ENCODE peak calls at places on chromosomes 1 and 21, in five cellular contexts. A is HepG2, Y is K562, D is GM12878, B is H1. K is an unnamed sample. For H3K27me3, the result is how much of the 10 kb centered on the place peaks cover.

GRCh38 chr1:113978863-113979702 is at the start of gene OLFML3:
- DNase-seq in A (peak), Y (peak), D (peak), B (peak), K (peak)

GRCh38 chr1:1000357-1001056 is 610 bp upstream of the HES4 start:
- DNase-seq in A (peak), Y (peak), D (peak), B (no peak), K (peak)

GRCh38 chr1:64834734-64835133 is 89.9 kb downstream of the RAVER2 start:
- DNase-seq in A (no peak), Y (no peak), D (no peak), B (no peak), K (no peak)

GRCh38 chr1:222814536-222815366 is at the start of gene DISP1:
- DNase-seq in A (peak), Y (peak), D (peak), B (no peak), K (peak)

GRCh38 chr1:159936284-159936904 is 9.0 kb downstream of the IGSF9 start:
- DNase-seq in A (peak), Y (peak), D (no peak), B (no peak), K (peak)

GRCh38 chr1:155173478-155174333 is at the start of gene TRIM46:
- DNase-seq in A (no peak), Y (peak), D (no peak), B (no peak), K (peak)

GRCh38 chr1:214280386-214281029 is 451 bp upstream of the SMYD2 start:
- DNase-seq in A (peak), Y (peak), D (no peak), B (no peak), K (peak)

GRCh38 chr1:221708076-221708571 is 33.8 kb downstream of the DUSP10 start:
- DNase-seq in A (no peak), Y (peak), D (peak), B (no peak), K (peak)

GRCh38 chr1:86435327-86435726 is 11.4 kb downstream of the CLCA2 start:
- DNase-seq in A (no peak), Y (no peak), D (no peak), B (no peak), K (no peak)

GRCh38 chr1:200233393-200233792 is 176.4 kb downstream of the ZNF281 start:
- DNase-seq in A (no peak), Y (no peak), D (no peak), B (no peak), K (no peak)

GRCh38 chr1:164659621-164660414 is 100.8 kb downstream of the PBX1 start:
- DNase-seq in A (no peak), Y (no peak), D (no peak), B (no peak), K (no peak)

GRCh38 chr1:226638001-226638601 is 89.5 kb downstream of the STUM start:
- DNase-seq in A (no peak), Y (no peak), D (no peak), B (no peak), K (no peak)

GRCh38 chr1:64631346-64632052 is 113.4 kb upstream of the RAVER2 start:
- DNase-seq in A (no peak), Y (no peak), D (no peak), B (no peak), K (no peak)

GRCh38 chr1:67227196-67227595 is 60.9 kb downstream of the IL23R start:
- DNase-seq in A (no peak), Y (no peak), D (no peak), B (no peak), K (no peak)

GRCh38 chr1:245969274-245969673 is 537.8 kb downstream of the SMYD3 start:
- DNase-seq in A (peak), Y (no peak), D (no peak), B (no peak), K (no peak)

GRCh38 chr1:113086551-113086950 is 13.6 kb downstream of the LRIG2 start:
- DNase-seq in A (no peak), Y (no peak), D (no peak), B (no peak), K (no peak)

GRCh38 chr21:38352536-38353219 is 95.9 kb downstream of the KCNJ15 start:
- DNase-seq in A (peak), Y (peak), D (no peak), B (no peak), K (peak)

GRCh38 chr1:20685099-20685662 is 24.0 kb upstream of the DDOST start:
- DNase-seq in A (no peak), Y (no peak), D (no peak), B (no peak), K (no peak)

GRCh38 chr1:55673416-55673815 is 458.3 kb upstream of the USP24 start:
- DNase-seq in A (no peak), Y (no peak), D (no peak), B (no peak), K (no peak)

GRCh38 chr1:8281843-8282509 is 35.9 kb upstream of the SLC45A1 start:
- DNase-seq in A (peak), Y (no peak), D (no peak), B (no peak), K (no peak)

GRCh38 chr1:117611894-117612481 is 6.1 kb downstream of the TENT5C start:
- DNase-seq in A (no peak), Y (no peak), D (no peak), B (no peak), K (no peak)

GRCh38 chr1:247295274-247295684 is 36.4 kb downstream of the ZNF496 start:
- DNase-seq in A (no peak), Y (no peak), D (no peak), B (peak), K (no peak)

GRCh38 chr1:93692001-93692400 is 10.4 kb upstream of the BCAR3 start:
- DNase-seq in A (no peak), Y (no peak), D (no peak), B (no peak), K (no peak)

GRCh38 chr1:23122023-23122738 is 46.5 kb downstream of the LUZP1 start:
- DNase-seq in A (no peak), Y (no peak), D (no peak), B (no peak), K (no peak)

GRCh38 chr1:227938276-227938675 is 9.5 kb downstream of the WNT9A start:
- DNase-seq in A (no peak), Y (no peak), D (no peak), B (no peak), K (no peak)

GRCh38 chr1:23533288-23534130 is 2.5 kb upstream of the E2F2 start:
- DNase-seq in A (no peak), Y (no peak), D (no peak), B (no peak), K (no peak)

GRCh38 chr1:4963251-4963650 is 308.8 kb downstream of the AJAP1 start:
- DNase-seq in A (no peak), Y (no peak), D (no peak), B (no peak), K (no peak)

GRCh38 chr1:172837816-172838680 is 179.1 kb downstream of the FASLG start:
- DNase-seq in A (no peak), Y (no peak), D (no peak), B (no peak), K (no peak)

GRCh38 chr1:90717665-90718410 is 736 bp upstream of the BARHL2 start:
- DNase-seq in A (no peak), Y (peak), D (no peak), B (no peak), K (peak)

GRCh38 chr21:26385721-26386120 is 187.4 kb downstream of the CYYR1 start:
- DNase-seq in A (no peak), Y (no peak), D (no peak), B (no peak), K (no peak)

GRCh38 chr1:171794085-171794484 is 12.6 kb downstream of the METTL13 start:
- DNase-seq in A (peak), Y (no peak), D (no peak), B (no peak), K (no peak)

GRCh38 chr1:29990304-29990703 is 733.1 kb downstream of the MATN1 start:
- DNase-seq in A (no peak), Y (no peak), D (no peak), B (no peak), K (no peak)

GRCh38 chr1:203318229-203318517 is 12.9 kb downstream of the BTG2 start:
- DNase-seq in A (no peak), Y (no peak), D (no peak), B (no peak), K (no peak)

GRCh38 chr1:222618880-222619321 is 1.0 kb downstream of the MIA3 start:
- DNase-seq in A (peak), Y (peak), D (no peak), B (no peak), K (peak)

GRCh38 chr1:114395863-114396262 is 115.1 kb downstream of the TRIM33 start:
- DNase-seq in A (no peak), Y (no peak), D (no peak), B (no peak), K (no peak)

GRCh38 chr1:185539277-185539943 is 194.8 kb upstream of the HMCN1 start:
- DNase-seq in A (no peak), Y (no peak), D (no peak), B (no peak), K (no peak)

GRCh38 chr1:236608930-236609726 is 4.8 kb upstream of the HEATR1 start:
- DNase-seq in A (peak), Y (peak), D (no peak), B (no peak), K (peak)

GRCh38 chr1:94316183-94316582 is 78.8 kb upstream of the ARHGAP29 start:
- DNase-seq in A (peak), Y (no peak), D (no peak), B (no peak), K (no peak)

GRCh38 chr1:70719164-70719563 is 308.1 kb downstream of the CTH start:
- DNase-seq in A (no peak), Y (no peak), D (no peak), B (no peak), K (no peak)

GRCh38 chr1:173258484-173259264 is 51.5 kb upstream of the TNFSF4 start:
- DNase-seq in A (no peak), Y (no peak), D (no peak), B (no peak), K (no peak)

DNA sequence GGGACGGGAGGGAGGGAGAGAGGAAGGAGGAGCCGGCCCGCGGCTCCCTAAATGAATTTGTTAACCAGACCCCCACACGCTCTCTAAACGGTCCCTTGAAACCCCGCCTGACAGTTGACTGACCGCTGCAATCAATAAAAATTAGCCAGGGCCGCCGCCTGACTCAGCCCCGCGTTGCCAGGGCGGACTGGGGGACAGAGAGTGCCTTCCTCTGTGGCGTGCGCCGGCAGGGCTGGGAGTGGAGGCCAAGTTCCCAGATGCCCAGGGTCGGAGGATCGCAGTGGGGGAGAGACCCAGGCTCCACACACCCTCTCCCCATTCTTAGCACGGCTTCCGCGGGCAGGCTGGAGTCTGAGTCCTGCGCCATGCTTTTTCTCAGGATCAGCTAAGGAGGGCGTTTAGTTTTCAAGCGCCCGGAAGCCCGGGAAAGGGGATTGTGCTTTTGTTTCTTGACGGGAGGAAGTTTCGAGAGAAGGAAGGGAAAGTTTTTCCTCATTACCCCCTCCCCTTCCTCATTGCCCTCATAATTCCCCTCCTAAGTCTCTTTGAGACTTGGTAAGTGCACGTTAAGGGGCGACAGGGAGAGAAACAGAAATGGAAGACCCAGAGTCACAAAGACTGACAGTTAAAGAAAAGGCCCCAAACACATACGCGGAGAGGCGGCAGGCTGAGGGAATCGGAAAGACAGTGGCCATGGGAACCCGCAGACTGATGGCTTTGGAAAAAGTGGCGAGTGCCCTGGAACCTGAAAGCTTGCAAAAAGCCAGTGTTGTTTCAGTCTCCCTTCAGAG is 6.3 kb downstream of the PAX7 start:
- DNase-seq in A (no peak), Y (no peak), D (no peak), B (no peak), K (peak)
- H3K27me3 ChIP-seq in A (half or more), Y (half or more), D (under half), B (half or more), K (half or more)

GRCh38 chr1:17819129-17819802 is 64.1 kb downstream of the ACTL8 start:
- DNase-seq in A (no peak), Y (no peak), D (no peak), B (no peak), K (peak)

GRCh38 chr1:17810668-17811067 is 55.5 kb downstream of the ACTL8 start:
- DNase-seq in A (no peak), Y (no peak), D (no peak), B (no peak), K (no peak)

DNA sequence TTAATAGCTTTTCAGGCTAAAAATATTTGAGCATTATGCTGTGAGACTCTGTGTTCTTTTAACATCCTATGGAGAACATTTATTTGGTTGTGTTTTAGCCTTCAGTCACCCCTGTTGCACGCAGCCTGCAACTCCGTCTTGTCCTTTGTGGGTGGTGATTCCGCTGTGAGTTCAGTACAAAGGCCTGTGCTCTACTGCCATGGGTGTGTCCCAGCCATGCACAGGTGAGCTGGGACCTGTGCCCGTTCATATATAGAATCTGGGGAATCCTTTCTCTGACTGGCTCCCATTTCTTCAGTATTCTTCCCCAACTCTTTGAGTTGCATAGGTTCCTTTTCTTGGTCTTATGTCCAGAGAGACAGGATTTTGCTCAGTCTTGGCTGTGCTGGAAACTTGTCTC is 61.4 kb downstream of the ACTL8 start:
- DNase-seq in A (no peak), Y (no peak), D (no peak), B (no peak), K (no peak)
- TF ChIP-seq CHD2 in A (no peak), Y (no peak), D (no peak), B (no peak), K (no peak)

GRCh38 chr1:206859082-206859491 is 6.3 kb upstream of the IL20 start:
- DNase-seq in A (no peak), Y (no peak), D (no peak), B (no peak), K (no peak)
- H3K27me3 ChIP-seq in A (under half), Y (under half), D (under half), B (under half), K (under half)

DNA sequence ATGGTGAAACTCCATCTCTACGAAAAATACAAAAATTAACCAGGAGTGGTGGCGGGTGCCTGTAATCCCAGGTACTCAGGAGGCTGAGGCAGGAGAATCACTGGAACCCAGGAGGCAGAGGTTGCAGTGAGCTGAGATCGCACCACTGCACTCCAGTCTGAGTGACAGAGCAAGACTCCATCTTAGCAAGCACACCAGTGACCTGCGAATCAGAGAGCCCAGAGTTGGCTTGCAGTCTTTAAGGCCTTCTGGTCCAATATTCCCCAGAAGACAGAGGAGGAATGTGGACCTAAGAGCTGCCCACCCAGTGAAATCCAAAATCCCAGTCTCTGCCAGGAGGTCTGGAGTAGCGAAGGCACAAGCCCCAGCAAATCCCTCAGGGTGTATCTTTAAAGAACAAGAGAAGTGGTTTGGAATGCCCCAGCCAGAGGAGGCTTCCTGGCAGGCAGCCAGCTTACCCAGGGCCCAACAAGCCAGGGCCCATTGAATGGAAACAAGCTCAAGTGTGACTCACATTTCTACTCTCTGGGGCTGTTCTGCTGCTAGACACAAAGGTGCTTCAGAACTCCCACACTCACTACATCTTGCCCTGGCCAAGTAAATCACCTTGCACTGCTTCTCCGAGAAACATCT is 23.9 kb downstream of the GPR161 start:
- DNase-seq in A (no peak), Y (peak), D (peak), B (no peak), K (no peak)
- TF ChIP-seq CHD2 in A (no peak), Y (no peak), D (no peak), B (no peak), K (no peak)

DNA sequence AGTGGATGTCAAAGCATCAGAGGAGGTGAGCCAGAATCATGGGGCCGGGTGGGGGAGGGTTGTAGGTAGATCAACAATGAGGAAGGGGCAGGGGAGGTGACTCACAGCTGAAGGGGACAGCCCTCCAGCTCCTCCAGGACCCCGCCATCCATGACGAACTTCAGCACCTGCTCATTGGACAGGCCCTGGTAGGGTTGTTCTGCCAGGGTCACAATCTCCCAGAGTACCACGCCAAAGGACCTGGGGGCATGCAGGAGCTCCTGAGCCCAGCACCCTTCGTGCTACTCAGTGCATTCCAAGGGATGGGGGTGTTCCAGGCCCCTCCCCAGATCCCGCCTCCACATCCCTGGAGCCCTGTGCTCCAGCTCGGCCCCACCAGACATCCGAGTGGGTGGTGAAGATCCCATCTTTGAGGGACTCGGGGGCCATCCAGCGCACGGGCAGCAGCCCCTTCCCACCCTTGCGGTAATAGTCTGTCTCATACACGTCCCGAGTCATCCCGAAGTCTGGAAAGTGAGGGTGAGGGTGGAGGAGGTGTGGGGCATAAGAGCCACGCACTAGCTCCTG is 17.5 kb downstream of the INSRR start:
- DNase-seq in A (no peak), Y (no peak), D (no peak), B (no peak), K (no peak)
- H3K27me3 ChIP-seq in A (under half), Y (under half), D (under half), B (under half), K (under half)

GRCh38 chr1:12851779-12852178 is 3.3 kb upstream of the HNRNPCL1 start:
- DNase-seq in A (no peak), Y (no peak), D (no peak), B (no peak), K (no peak)
- TF ChIP-seq CHD2 in A (no peak), Y (no peak), D (no peak), B (no peak), K (no peak)

K was measured in SK-N-SH.